ENCODE peak calls at places on chromosomes 5 and 9, in ten cellular contexts. E, R, O, J, A, X, P, K, H and T are unnamed samples.

GRCh38 chr5:23332650-23333251 is 174.7 kb upstream of the PRDM9 start:
- DNase-seq in E (peak; percentile 72), R (peak; percentile 39), O (no peak), J (no peak), A (no peak), X (no peak), P (no peak), K (no peak), H (no peak), T (no peak)

GRCh38 chr9:130997395-130997684 is 11.6 kb upstream of the LAMC3 start:
- DNase-seq in E (no peak), R (no peak), O (no peak), J (no peak), A (no peak), X (no peak), P (no peak), K (no peak), H (no peak), T (no peak)

GRCh38 chr5:57659889-57660288 is 177.3 kb upstream of the ACTBL2 start:
- DNase-seq in E (no peak), R (no peak), O (no peak), J (no peak), A (no peak), X (no peak), P (no peak), K (no peak), H (no peak), T (no peak)

GRCh38 chr9:130608554-130609122 is 29.3 kb downstream of the FUBP3 start:
- DNase-seq in E (no peak), R (no peak), O (no peak), J (no peak), A (no peak), X (no peak), P (no peak), K (no peak), H (no peak), T (no peak)

GRCh38 chr5:146947181-146947941 is 68.8 kb upstream of the PPP2R2B start:
- DNase-seq in E (peak; percentile 34), R (peak; percentile 15), O (no peak), J (peak; percentile 14), A (no peak), X (no peak), P (no peak), K (no peak), H (peak; percentile 4), T (peak; percentile 33)

GRCh38 chr9:107734231-107735014 is 244.9 kb upstream of the KLF4 start:
- DNase-seq in E (no peak), R (no peak), O (peak; percentile 57), J (no peak), A (no peak), X (no peak), P (no peak), K (no peak), H (peak; percentile 96), T (peak; percentile 95)

GRCh38 chr5:157732130-157732783 is 1.0 kb downstream of the THG1L start:
- DNase-seq in E (no peak), R (no peak), O (no peak), J (no peak), A (no peak), X (no peak), P (no peak), K (no peak), H (no peak), T (no peak)

GRCh38 chr5:150152636-150153462 is 2.8 kb downstream of the PDGFRB start:
- DNase-seq in E (no peak), R (no peak), O (no peak), J (no peak), A (no peak), X (no peak), P (no peak), K (no peak), H (peak; percentile 78), T (peak; percentile 56)

GRCh38 chr9:92976436-92976835 is 29.1 kb downstream of the FGD3 start:
- DNase-seq in E (no peak), R (no peak), O (no peak), J (no peak), A (no peak), X (no peak), P (no peak), K (no peak), H (no peak), T (no peak)

GRCh38 chr9:87039809-87040392 is 92.6 kb upstream of the GAS1 start:
- DNase-seq in E (no peak), R (no peak), O (no peak), J (no peak), A (no peak), X (no peak), P (no peak), K (no peak), H (peak; percentile 78), T (peak; percentile 50)

GRCh38 chr5:74030821-74031220 is 404.8 kb downstream of the ARHGEF28 start:
- DNase-seq in E (no peak), R (no peak), O (no peak), J (no peak), A (no peak), X (no peak), P (no peak), K (no peak), H (no peak), T (no peak)

GRCh38 chr5:90174236-90174635 is 235.3 kb downstream of the CETN3 start:
- DNase-seq in E (no peak), R (no peak), O (no peak), J (no peak), A (no peak), X (no peak), P (no peak), K (no peak), H (no peak), T (no peak)

GRCh38 chr5:43042176-43042625 is 2.1 kb upstream of the ANXA2R start:
- DNase-seq in E (peak; percentile 81), R (peak; percentile 65), O (peak; percentile 71), J (peak; percentile 87), A (peak; percentile 79), X (peak; percentile 79), P (no peak), K (peak; percentile 92), H (peak; percentile 69), T (peak; percentile 68)

GRCh38 chr5:11385251-11385900 is 518.9 kb downstream of the CTNND2 start:
- DNase-seq in E (peak; percentile 46), R (no peak), O (no peak), J (no peak), A (peak; percentile 57), X (no peak), P (no peak), K (peak; percentile 5), H (no peak), T (no peak)

GRCh38 chr5:11387382-11387781 is 516.9 kb downstream of the CTNND2 start:
- DNase-seq in E (no peak), R (no peak), O (no peak), J (no peak), A (no peak), X (no peak), P (no peak), K (no peak), H (no peak), T (no peak)

GRCh38 chr5:11385901-11386293 is 518.3 kb downstream of the CTNND2 start:
- DNase-seq in E (no peak), R (no peak), O (no peak), J (no peak), A (peak; percentile 69), X (no peak), P (no peak), K (no peak), H (no peak), T (no peak)

GRCh38 chr5:11383506-11384095 is 520.6 kb downstream of the CTNND2 start:
- DNase-seq in E (no peak), R (no peak), O (no peak), J (no peak), A (no peak), X (no peak), P (no peak), K (no peak), H (no peak), T (no peak)

GRCh38 chr5:11384441-11385250 is 519.6 kb downstream of the CTNND2 start:
- DNase-seq in E (peak; percentile 46), R (no peak), O (peak; percentile 20), J (no peak), A (peak; percentile 62), X (no peak), P (peak; percentile 64), K (no peak), H (no peak), T (no peak)
- H3K4me3 ChIP-seq in E (peak overlapping the region; percentile 68), R (no peak overlapping the region), O (peak overlapping the region; percentile 11), J (no peak overlapping the region), A (peak overlapping the region; percentile 71), X (peak overlapping the region; percentile 35), P (no peak overlapping the region), K (no peak overlapping the region), H (no peak overlapping the region), T (peak overlapping the region; percentile 66)

DNA sequence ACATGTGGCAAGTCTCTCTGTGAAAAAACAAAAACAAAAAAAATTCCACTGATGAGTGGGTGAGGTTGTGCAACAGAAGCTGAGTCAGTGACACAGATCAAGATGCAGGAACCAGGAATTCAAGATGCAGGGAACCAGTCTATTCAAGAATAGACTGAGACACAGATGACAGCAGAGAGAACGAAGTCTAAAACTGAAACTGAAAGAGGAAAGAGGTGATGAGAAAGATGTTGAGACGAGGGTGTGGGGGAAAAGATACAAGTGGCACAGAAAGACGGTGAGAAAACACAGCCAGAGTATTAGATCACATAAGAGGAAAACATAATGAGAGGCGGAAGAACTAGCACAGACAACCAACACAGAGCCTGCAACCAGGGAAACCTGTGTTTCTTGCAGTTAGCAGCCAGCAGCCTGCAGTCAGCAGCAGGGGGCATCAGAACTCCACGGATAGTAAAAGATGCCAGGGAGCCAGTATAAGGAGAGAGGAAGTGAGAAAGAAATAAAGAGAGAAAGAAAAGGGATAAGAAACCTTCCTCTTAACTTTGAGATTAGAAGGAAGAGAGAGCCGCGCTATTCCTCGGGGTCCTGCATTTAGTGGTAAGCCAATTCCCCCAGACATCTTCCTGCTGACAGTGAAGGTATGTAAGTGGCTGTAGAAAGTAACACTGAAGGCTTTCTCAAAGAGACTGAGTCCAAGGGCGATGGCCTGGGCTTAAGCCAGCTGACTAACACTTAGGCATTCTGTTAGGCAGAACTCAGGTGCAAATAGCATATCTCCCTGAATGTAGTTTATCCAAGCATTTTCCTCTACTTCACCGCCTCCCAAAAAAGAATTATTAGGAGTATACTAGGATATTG is 79.0 kb downstream of the TLR4 start:
- DNase-seq in E (peak; percentile 17), R (peak; percentile 11), O (peak; percentile 54), J (peak; percentile 66), A (peak; percentile 77), X (peak; percentile 77), P (peak; percentile 47), K (peak; percentile 23), H (no peak), T (peak; percentile 84)
- H3K4me3 ChIP-seq in E (no peak overlapping the region), R (no peak overlapping the region), O (peak overlapping the region; percentile 27), J (peak overlapping the region; percentile 57), A (no peak overlapping the region), X (peak overlapping the region; percentile 56), P (peak overlapping the region; percentile 18), K (peak overlapping the region; percentile 35), H (no peak overlapping the region), T (peak overlapping the region; percentile 83)

GRCh38 chr5:94431696-94432095 is 186.7 kb downstream of the KIAA0825 start:
- DNase-seq in E (no peak), R (no peak), O (no peak), J (no peak), A (no peak), X (no peak), P (no peak), K (no peak), H (no peak), T (no peak)
- H3K4me3 ChIP-seq in E (no peak overlapping the region), R (no peak overlapping the region), O (no peak overlapping the region), J (no peak overlapping the region), A (no peak overlapping the region), X (no peak overlapping the region), P (no peak overlapping the region), K (no peak overlapping the region), H (no peak overlapping the region), T (no peak overlapping the region)

GRCh38 chr9:99825158-99826046 is 3.7 kb downstream of the NR4A3 start:
- DNase-seq in E (no peak), R (no peak), O (no peak), J (no peak), A (peak; percentile 68), X (peak; percentile 9), P (no peak), K (no peak), H (no peak), T (no peak)
- H3K4me3 ChIP-seq in E (no peak overlapping the region), R (no peak overlapping the region), O (no peak overlapping the region), J (no peak overlapping the region), A (peak overlapping the region; percentile 67), X (peak overlapping the region; percentile 69), P (no peak overlapping the region), K (peak overlapping the region; percentile 86), H (no peak overlapping the region), T (peak overlapping the region; percentile 85)